ENCODE peak calls at places on chromosomes 7 and 10, in five cellular contexts. W, Q, D, X and T are unnamed samples.

GRCh38 chr10:108691126-108691525 is 1232.2 kb downstream of the XPNPEP1 start:
- DNase-seq in W (peak; percentile 14), Q (no peak), X (no peak), D (no peak), T (no peak)

GRCh38 chr10:77578583-77579227 is 58.9 kb downstream of the KCNMA1 start:
- DNase-seq in Q (no peak), D (no peak), X (no peak), W (no peak), T (no peak)

GRCh38 chr7:51261950-51262795 is 54.4 kb downstream of the COBL start:
- DNase-seq in W (no peak), X (no peak), Q (peak; percentile 53), D (no peak), T (peak; percentile 75)

GRCh38 chr10:31650010-31650409 is 278.6 kb downstream of the ARHGAP12 start:
- DNase-seq in W (no peak), Q (peak; percentile 59), X (no peak), D (no peak), T (no peak)

GRCh38 chr10:125004571-125005311 is 62.8 kb downstream of the ZRANB1 start:
- DNase-seq in X (no peak), W (peak; percentile 6), Q (no peak), D (no peak), T (no peak)

GRCh38 chr7:147197006-147197405 is 1080.4 kb downstream of the CNTNAP2 start:
- DNase-seq in X (no peak), D (no peak), Q (no peak), W (no peak), T (no peak)

GRCh38 chr10:43905502-43906236 is 257.0 kb upstream of the ZNF32 start:
- DNase-seq in X (no peak), D (no peak), Q (no peak), W (no peak), T (no peak)

GRCh38 chr10:75294518-75294865 is 58.7 kb upstream of the COMTD1 start:
- DNase-seq in W (peak; percentile 28), D (peak; percentile 76), Q (no peak), X (no peak), T (no peak)

GRCh38 chr7:92843034-92843760 is 6.8 kb upstream of the CDK6 start:
- DNase-seq in W (no peak), Q (no peak), X (no peak), D (no peak), T (no peak)

GRCh38 chr10:25113231-25114035 is 61.4 kb upstream of the GPR158 start:
- DNase-seq in X (peak; percentile 74), D (peak; percentile 77), W (peak; percentile 82), Q (peak; percentile 86), T (peak; percentile 87)

GRCh38 chr7:107037866-107038598 is 6.5 kb upstream of the PRKAR2B start:
- DNase-seq in Q (no peak), D (no peak), X (no peak), W (no peak), T (no peak)

GRCh38 chr10:101319241-101319915 is 34.6 kb upstream of the BTRC start:
- DNase-seq in D (no peak), Q (no peak), X (no peak), W (peak; percentile 38), T (no peak)

GRCh38 chr10:61478621-61479312 is 25.6 kb upstream of the TMEM26 start:
- DNase-seq in Q (no peak), W (no peak), X (no peak), D (no peak), T (no peak)

GRCh38 chr10:104406715-104407517 is 53.3 kb downstream of the CFAP58 start:
- DNase-seq in D (no peak), X (no peak), W (no peak), Q (no peak), T (no peak)

GRCh38 chr7:99672571-99672970 is 7.2 kb downstream of the CYP3A5 start:
- DNase-seq in Q (no peak), X (no peak), W (no peak), D (no peak), T (no peak)

GRCh38 chr7:32070051-32070405 is 179 bp downstream of the PDE1C start:
- DNase-seq in X (no peak), W (no peak), Q (no peak), D (no peak), T (no peak)

GRCh38 chr7:32073533-32073932 is 3.3 kb upstream of the PDE1C start:
- DNase-seq in Q (no peak), X (no peak), D (no peak), W (no peak), T (no peak)

GRCh38 chr7:32070406-32071360 is at the start of gene PDE1C:
- DNase-seq in Q (no peak), D (no peak), X (peak; percentile 20), W (peak; percentile 50), T (peak; percentile 85)

GRCh38 chr7:32071466-32072091 is 1.4 kb upstream of the PDE1C start:
- DNase-seq in W (no peak), D (no peak), Q (no peak), X (no peak), T (no peak)

DNA sequence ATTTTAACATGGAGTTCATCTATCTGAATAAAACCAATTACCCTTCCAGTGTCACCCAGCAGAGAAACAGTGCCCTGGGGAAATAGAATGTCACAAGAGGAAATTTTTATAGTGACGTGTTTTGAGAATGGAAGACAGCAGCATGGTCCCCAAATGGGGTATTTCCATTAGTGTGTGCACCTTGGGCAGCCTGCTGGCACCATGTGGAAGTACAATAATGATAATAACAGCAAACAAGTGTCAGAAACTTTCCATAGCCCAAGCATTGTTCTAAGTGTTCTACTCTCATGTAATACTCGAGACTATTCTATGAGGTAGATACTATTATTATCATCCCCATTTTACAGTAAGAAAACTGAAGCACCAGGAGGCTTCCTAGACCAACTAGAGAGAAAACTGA is 2.2 kb upstream of the PDE1C start:
- DNase-seq in D (no peak), Q (no peak), X (no peak), W (no peak), T (no peak)
- TF ChIP-seq CTCF in D (peak; percentile 12), Q (no peak), X (peak; percentile 46), W (no peak), T (peak; percentile 47)

DNA sequence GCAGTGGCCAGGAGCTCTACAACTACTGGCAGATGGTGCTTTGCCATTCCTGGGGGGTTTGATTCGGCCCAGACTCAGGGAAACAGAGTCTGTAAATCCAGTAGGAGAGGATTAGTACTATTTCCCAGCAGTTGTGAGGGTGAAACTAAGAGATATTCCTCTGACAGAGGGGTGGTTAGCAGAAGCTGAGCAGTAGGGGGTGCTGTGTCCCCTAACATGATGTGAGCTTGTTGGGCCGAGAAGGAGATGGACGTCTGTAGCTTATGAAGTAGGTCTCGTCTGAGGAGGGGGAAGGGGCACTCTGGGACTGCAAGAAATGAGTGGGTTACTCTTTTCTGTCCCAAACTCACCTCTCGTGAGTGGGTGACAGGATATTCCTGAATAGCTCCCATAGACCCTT is 179.2 kb upstream of the MBL2 start:
- DNase-seq in X (peak; percentile 33), W (peak; percentile 89), D (no peak), Q (peak; percentile 79), T (no peak)
- TF ChIP-seq CTCF in X (peak; percentile 59), W (peak; percentile 59), D (peak; percentile 32), Q (peak; percentile 33), T (peak; percentile 23)

GRCh38 chr7:3725660-3726059 is 424.6 kb downstream of the SDK1 start:
- DNase-seq in Q (no peak), W (no peak), X (no peak), D (no peak), T (no peak)

GRCh38 chr7:3721422-3721821 is 420.4 kb downstream of the SDK1 start:
- DNase-seq in D (no peak), Q (no peak), W (no peak), X (no peak), T (no peak)

GRCh38 chr7:3725145-3725544 is 424.1 kb downstream of the SDK1 start:
- DNase-seq in D (no peak), W (no peak), X (no peak), Q (no peak), T (no peak)

GRCh38 chr7:3722396-3722846 is 421.4 kb downstream of the SDK1 start:
- DNase-seq in Q (no peak), W (peak; percentile 81), D (no peak), X (peak; percentile 34), T (no peak)
- TF ChIP-seq CTCF in Q (no peak), W (peak; percentile 16), D (peak; percentile 10), X (peak; percentile 41), T (peak; percentile 32)

GRCh38 chr10:133357293-133358151 is at the start of gene FUOM:
- DNase-seq in X (peak; percentile 61), W (peak; percentile 82), Q (no peak), D (peak; percentile 89), T (peak; percentile 87)

GRCh38 chr10:133355266-133355665 is 2.6 kb downstream of the FUOM start:
- DNase-seq in W (no peak), X (no peak), Q (no peak), D (no peak), T (no peak)

GRCh38 chr10:133356953-133357292 is 896 bp downstream of the FUOM start:
- DNase-seq in X (no peak), D (no peak), W (no peak), Q (no peak), T (no peak)

GRCh38 chr10:133355991-133356390 is 1.8 kb downstream of the FUOM start:
- DNase-seq in X (no peak), W (no peak), Q (no peak), D (no peak), T (no peak)

DNA sequence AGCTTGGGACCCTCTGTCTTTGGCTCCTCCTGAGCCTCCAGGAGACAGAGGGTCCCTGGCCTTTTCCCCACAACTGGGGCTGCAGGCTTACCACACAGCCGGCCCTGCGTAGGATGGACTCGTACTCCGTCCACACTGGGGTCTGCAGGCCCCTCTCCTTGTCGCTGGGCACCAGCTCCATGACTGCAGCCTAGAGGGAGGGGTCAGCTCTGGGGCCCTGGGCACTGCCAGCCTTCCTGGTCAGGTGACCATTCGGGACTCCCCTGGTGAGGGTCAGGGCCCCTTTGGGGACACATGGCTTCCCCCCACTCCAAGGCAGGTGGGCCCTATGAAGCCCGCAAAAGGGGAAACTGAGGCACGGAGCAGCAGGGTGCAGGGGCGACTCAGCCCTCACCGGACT is 1.3 kb downstream of the FUOM start:
- DNase-seq in X (no peak), Q (no peak), W (no peak), D (no peak), T (no peak)
- TF ChIP-seq CTCF in X (no peak), Q (no peak), W (no peak), D (no peak), T (no peak)

GRCh38 chr10:70380350-70381135 is 1.9 kb downstream of the LRRC20 start:
- DNase-seq in D (no peak), W (no peak), Q (no peak), X (no peak), T (no peak)

GRCh38 chr10:70378122-70378521 is 4.3 kb downstream of the LRRC20 start:
- DNase-seq in D (no peak), X (no peak), Q (no peak), W (no peak), T (no peak)

GRCh38 chr10:70379581-70380176 is 2.7 kb downstream of the LRRC20 start:
- DNase-seq in D (no peak), W (peak; percentile 57), X (no peak), Q (no peak), T (no peak)

GRCh38 chr10:70376436-70377378 is 5.7 kb downstream of the LRRC20 start:
- DNase-seq in W (no peak), Q (no peak), X (no peak), D (no peak), T (no peak)

GRCh38 chr10:70381491-70382421 is 669 bp downstream of the LRRC20 start:
- DNase-seq in D (peak; percentile 78), W (peak; percentile 62), X (peak; percentile 45), Q (peak; percentile 52), T (no peak)
- TF ChIP-seq CTCF in D (no peak), W (no peak), X (peak; percentile 31), Q (no peak), T (no peak)